ENCODE peak calls at places on chromosomes 1 and 21, in five cellular contexts. Z, I, D, M and P are unnamed samples.

GRCh38 chr1:111878096-111878495 is 111.4 kb downstream of the KCND3 start:
- DNase-seq in Z (no peak), I (no peak), D (no peak), M (no peak), P (no peak)

GRCh38 chr1:166069390-166069789 is 97.4 kb downstream of the FAM78B start:
- DNase-seq in Z (no peak), I (no peak), D (no peak), M (no peak), P (no peak)

GRCh38 chr1:41714613-41715389 is 203.9 kb downstream of the HIVEP3 start:
- DNase-seq in Z (no peak), I (no peak), D (no peak), M (no peak), P (no peak)

GRCh38 chr21:41168391-41169257 is 664 bp downstream of the BACE2 start:
- DNase-seq in Z (peak; percentile 63), I (peak; percentile 71), D (peak; percentile 87), M (peak; percentile 58), P (peak; percentile 63)

GRCh38 chr1:37325010-37325409 is 149.4 kb upstream of the ZC3H12A start:
- DNase-seq in Z (no peak), I (no peak), D (no peak), M (no peak), P (no peak)

GRCh38 chr1:89843279-89844121 is 22.7 kb downstream of the LRRC8D start:
- DNase-seq in Z (peak; percentile 80), I (peak; percentile 67), D (peak; percentile 73), M (peak; percentile 77), P (peak; percentile 58)

GRCh38 chr1:209808059-209808494 is 2.1 kb upstream of the IRF6 start:
- DNase-seq in Z (peak; percentile 67), I (peak; percentile 92), D (peak; percentile 64), M (no peak), P (no peak)

GRCh38 chr1:108117908-108118902 is 81.9 kb downstream of the SLC25A24 start:
- DNase-seq in Z (no peak), I (peak; percentile 79), D (no peak), M (no peak), P (peak; percentile 32)

GRCh38 chr1:160361814-160362167 is 5.1 kb upstream of the NHLH1 start:
- DNase-seq in Z (no peak), I (no peak), D (no peak), M (no peak), P (no peak)

GRCh38 chr1:27589841-27590426 is 14.0 kb downstream of the AHDC1 start:
- DNase-seq in Z (no peak), I (peak; percentile 57), D (no peak), M (no peak), P (no peak)

GRCh38 chr1:67338642-67339041 is 31.0 kb downstream of the IL12RB2 start:
- DNase-seq in Z (no peak), I (no peak), D (no peak), M (no peak), P (no peak)

GRCh38 chr1:23720256-23720995 is 22.8 kb upstream of the ELOA start:
- DNase-seq in Z (no peak), I (no peak), D (no peak), M (no peak), P (no peak)

GRCh38 chr1:203268901-203269653 is 36.2 kb upstream of the BTG2 start:
- DNase-seq in Z (no peak), I (peak; percentile 78), D (no peak), M (peak; percentile 68), P (no peak)

GRCh38 chr1:170765712-170766330 is 101.9 kb downstream of the PRRX1 start:
- DNase-seq in Z (no peak), I (peak; percentile 74), D (no peak), M (no peak), P (no peak)

GRCh38 chr1:56719171-56719570 is 74.1 kb downstream of the PRKAA2 start:
- DNase-seq in Z (no peak), I (no peak), D (no peak), M (no peak), P (no peak)

GRCh38 chr1:54498383-54499096 is 49.5 kb upstream of the ACOT11 start:
- DNase-seq in Z (no peak), I (no peak), D (no peak), M (no peak), P (no peak)

GRCh38 chr1:171664976-171665375 is 12.5 kb upstream of the MYOC start:
- DNase-seq in Z (no peak), I (no peak), D (no peak), M (no peak), P (no peak)

GRCh38 chr1:172005856-172006255 is 164.6 kb downstream of the DNM3 start:
- DNase-seq in Z (no peak), I (no peak), D (no peak), M (peak; percentile 27), P (no peak)

GRCh38 chr1:16127676-16128337 is 28.1 kb downstream of the EPHA2 start:
- DNase-seq in Z (no peak), I (no peak), D (no peak), M (no peak), P (no peak)

GRCh38 chr1:205545001-205545919 is 40.8 kb downstream of the CDK18 start:
- DNase-seq in Z (peak; percentile 20), I (no peak), D (peak; percentile 42), M (no peak), P (no peak)

GRCh38 chr1:179031855-179032513 is 6.3 kb downstream of the FAM20B start:
- DNase-seq in Z (no peak), I (no peak), D (no peak), M (no peak), P (no peak)

DNA sequence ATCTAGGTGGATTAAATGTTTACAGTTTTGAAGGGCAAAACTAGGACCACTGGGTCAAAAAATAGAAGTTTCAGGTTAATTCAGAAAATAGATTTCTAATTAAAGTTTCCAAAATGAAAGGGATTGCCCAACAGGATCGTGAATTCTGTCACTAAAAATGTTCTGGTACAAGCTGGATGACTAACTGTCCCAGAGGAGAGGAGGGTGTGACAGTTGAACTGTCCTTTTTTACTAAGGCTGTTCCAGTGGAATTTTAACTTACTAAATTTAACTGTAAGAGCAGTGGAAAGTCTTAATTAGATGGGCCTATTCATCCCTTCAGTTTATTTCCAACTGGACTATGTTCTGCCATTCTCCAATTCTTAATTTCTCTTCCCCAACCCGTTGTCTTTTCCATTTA is 7.2 kb downstream of the SNX7 start:
- DNase-seq in Z (no peak), I (no peak), D (no peak), M (no peak), P (no peak)
- H3K4me1 ChIP-seq in Z (peaks cover 7% of the 10 kb centered on the region), I (no peaks in the 10 kb centered on the region), D (peaks cover 12% of the 10 kb centered on the region), M (peaks cover under 1% of the 10 kb centered on the region), P (no peaks in the 10 kb centered on the region)

GRCh38 chr1:157700711-157701110 is at the start of gene FCRL3:
- DNase-seq in Z (no peak), I (no peak), D (no peak), M (no peak), P (no peak)
- H3K27ac ChIP-seq in Z (no peak within 1 kb of the TSS), I (no peak within 1 kb of the TSS), D (no peak within 1 kb of the TSS), M (no peak within 1 kb of the TSS), P (no peak within 1 kb of the TSS)

DNA sequence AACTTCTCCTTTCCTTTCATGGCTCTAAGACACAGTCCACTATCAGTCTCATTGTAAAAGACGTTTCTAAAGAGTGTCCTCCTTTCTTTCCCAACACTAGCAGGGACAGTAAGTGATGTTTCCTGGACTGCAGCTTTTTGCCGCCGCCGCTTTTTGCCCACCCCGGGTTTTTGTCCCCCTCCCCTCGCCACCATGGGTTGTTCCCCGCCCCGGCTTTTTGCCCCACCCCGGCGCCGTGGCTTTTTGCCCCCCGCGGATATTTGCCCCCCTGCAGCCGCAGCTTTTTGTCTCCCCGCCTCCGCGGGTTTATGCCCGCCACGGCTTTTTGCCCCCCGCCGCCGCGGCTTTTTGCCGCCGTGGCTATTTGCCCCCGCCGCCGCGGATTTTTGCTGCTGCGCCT is 95.2 kb downstream of the TPTE start:
- DNase-seq in Z (no peak), I (no peak), D (no peak), M (no peak), P (no peak)
- H3K9me3 ChIP-seq in Z (peaks cover 20% of the 10 kb centered on the region), I (no peaks in the 10 kb centered on the region), D (peaks cover 9% of the 10 kb centered on the region), M (peaks cover 8% of the 10 kb centered on the region), P (peaks cover 20% of the 10 kb centered on the region)

GRCh38 chr1:217138173-217138838 is 415.1 kb upstream of the ESRRG start:
- DNase-seq in Z (no peak), I (no peak), D (no peak), M (no peak), P (no peak)

GRCh38 chr1:217135987-217136894 is 413.0 kb upstream of the ESRRG start:
- DNase-seq in Z (no peak), I (no peak), D (no peak), M (no peak), P (no peak)

GRCh38 chr1:217138839-217139466 is 415.7 kb upstream of the ESRRG start:
- DNase-seq in Z (no peak), I (no peak), D (no peak), M (no peak), P (no peak)

GRCh38 chr1:217136895-217137205 is 413.6 kb upstream of the ESRRG start:
- DNase-seq in Z (no peak), I (no peak), D (no peak), M (no peak), P (no peak)

GRCh38 chr1:217137210-217137871 is 414.1 kb upstream of the ESRRG start:
- DNase-seq in Z (no peak), I (no peak), D (no peak), M (peak; percentile 20), P (no peak)
- H3K4me1 ChIP-seq in Z (peaks cover 19% of the 10 kb centered on the region), I (no peaks in the 10 kb centered on the region), D (peaks cover 7% of the 10 kb centered on the region), M (peaks cover 27% of the 10 kb centered on the region), P (no peaks in the 10 kb centered on the region)

GRCh38 chr21:38804030-38804616 is 1.6 kb upstream of the ETS2 start:
- DNase-seq in Z (no peak), I (peak; percentile 44), D (no peak), M (no peak), P (no peak)
- H3K27ac ChIP-seq in Z (peak overlapping the region; percentile 99), I (no peak overlapping the region), D (peak overlapping the region; percentile 99), M (no peak overlapping the region), P (no peak overlapping the region)

GRCh38 chr1:248521856-248522255 is 14.0 kb downstream of the OR2G6 start:
- DNase-seq in Z (no peak), I (no peak), D (no peak), M (no peak), P (no peak)
- H3K9me3 ChIP-seq in Z (peaks cover 6% of the 10 kb centered on the region), I (no peaks in the 10 kb centered on the region), D (no peaks in the 10 kb centered on the region), M (peaks cover 8% of the 10 kb centered on the region), P (no peaks in the 10 kb centered on the region)

GRCh38 chr1:167629681-167630567 is at the start of gene RCSD1:
- DNase-seq in Z (peak; percentile 56), I (peak; percentile 4), D (no peak), M (no peak), P (no peak)
- H3K4me1 ChIP-seq in Z (peaks cover 5% of the 10 kb centered on the region), I (peaks cover 2% of the 10 kb centered on the region), D (peaks cover 3% of the 10 kb centered on the region), M (peaks cover 4% of the 10 kb centered on the region), P (no peaks in the 10 kb centered on the region)

GRCh38 chr1:39153684-39154083 is 50.8 kb upstream of the MACF1 start:
- DNase-seq in Z (no peak), I (no peak), D (no peak), M (no peak), P (no peak)
- H3K27ac ChIP-seq in Z (peak overlapping the region; percentile 64), I (peak overlapping the region; percentile 69), D (peak overlapping the region; percentile 57), M (no peak overlapping the region), P (peak overlapping the region; percentile 92)